ENCODE peak calls at places on chromosome 12, in four cellular contexts. One of them, this sample, is unnamed.

GRCh38 chr12:52903285-52903854 is 1.5 kb downstream of the KRT8 start:
- DNase-seq in K562: peak
- DNase-seq in H1: peak
- DNase-seq in GM12891: peak
- DNase-seq in this sample: peak

GRCh38 chr12:110846615-110847566 is at the start of gene CCDC63:
- DNase-seq in K562: peak
- DNase-seq in H1: peak
- DNase-seq in GM12891: peak
- DNase-seq in this sample: peak

GRCh38 chr12:108939594-108939993 is 59.7 kb downstream of the DAO start:
- DNase-seq in K562: peak
- DNase-seq in H1: no peak
- DNase-seq in GM12891: no peak
- DNase-seq in this sample: no peak

GRCh38 chr12:109518820-109519665 is 41.6 kb downstream of the UBE3B start:
- DNase-seq in K562: peak
- DNase-seq in H1: peak
- DNase-seq in GM12891: peak
- DNase-seq in this sample: no peak

GRCh38 chr12:6949063-6949594 is 2.0 kb upstream of the PTPN6 start:
- DNase-seq in K562: no peak
- DNase-seq in H1: no peak
- DNase-seq in GM12891: no peak
- DNase-seq in this sample: no peak

GRCh38 chr12:11822071-11822818 is 172.8 kb downstream of the ETV6 start:
- DNase-seq in K562: no peak
- DNase-seq in H1: no peak
- DNase-seq in GM12891: no peak
- DNase-seq in this sample: no peak

GRCh38 chr12:25723921-25724491 is 170.9 kb upstream of the LMNTD1 start:
- DNase-seq in K562: no peak
- DNase-seq in H1: no peak
- DNase-seq in GM12891: no peak
- DNase-seq in this sample: no peak

GRCh38 chr12:121579190-121579791 is 1.5 kb downstream of the KDM2B start:
- DNase-seq in K562: peak
- DNase-seq in H1: peak
- DNase-seq in GM12891: peak
- DNase-seq in this sample: peak

GRCh38 chr12:103677341-103677740 is 90.3 kb downstream of the STAB2 start:
- DNase-seq in K562: no peak
- DNase-seq in H1: no peak
- DNase-seq in GM12891: no peak
- DNase-seq in this sample: no peak

GRCh38 chr12:111354511-111354910 is 14.4 kb downstream of the PHETA1 start:
- DNase-seq in K562: no peak
- DNase-seq in H1: no peak
- DNase-seq in GM12891: no peak
- DNase-seq in this sample: no peak

GRCh38 chr12:112855375-112855774 is 51.4 kb upstream of the OAS1 start:
- DNase-seq in K562: no peak
- DNase-seq in H1: no peak
- DNase-seq in GM12891: no peak
- DNase-seq in this sample: no peak

GRCh38 chr12:9634177-9634803 is 26.6 kb upstream of the KLRB1 start:
- DNase-seq in K562: peak
- DNase-seq in H1: peak
- DNase-seq in GM12891: no peak
- DNase-seq in this sample: no peak

GRCh38 chr12:7646178-7646475 is 19.6 kb downstream of the APOBEC1 start:
- DNase-seq in K562: no peak
- DNase-seq in H1: no peak
- DNase-seq in GM12891: no peak
- DNase-seq in this sample: no peak

GRCh38 chr12:44502681-44503080 is 373.4 kb downstream of the NELL2 start:
- DNase-seq in K562: no peak
- DNase-seq in H1: no peak
- DNase-seq in GM12891: no peak
- DNase-seq in this sample: no peak

GRCh38 chr12:6771509-6772330 is 600 bp upstream of the LAG3 start:
- DNase-seq in K562: no peak
- DNase-seq in H1: no peak
- DNase-seq in GM12891: no peak
- DNase-seq in this sample: no peak

GRCh38 chr12:9951026-9951652 is 19.0 kb upstream of the CLEC2A start:
- DNase-seq in K562: no peak
- DNase-seq in H1: no peak
- DNase-seq in GM12891: no peak
- DNase-seq in this sample: no peak

GRCh38 chr12:131087991-131088700 is 134.4 kb downstream of the ADGRD1 start:
- DNase-seq in K562: no peak
- DNase-seq in H1: peak
- DNase-seq in GM12891: no peak
- DNase-seq in this sample: no peak

GRCh38 chr12:130075497-130076076 is 86.7 kb upstream of the FZD10 start:
- DNase-seq in K562: no peak
- DNase-seq in H1: no peak
- DNase-seq in GM12891: no peak
- DNase-seq in this sample: no peak

GRCh38 chr12:130074661-130075406 is 87.4 kb upstream of the FZD10 start:
- DNase-seq in K562: no peak
- DNase-seq in H1: no peak
- DNase-seq in GM12891: no peak
- DNase-seq in this sample: no peak

GRCh38 chr12:130076126-130076525 is 86.1 kb upstream of the FZD10 start:
- DNase-seq in K562: no peak
- DNase-seq in H1: no peak
- DNase-seq in GM12891: no peak
- DNase-seq in this sample: no peak

GRCh38 chr12:130078852-130079251 is 83.4 kb upstream of the FZD10 start:
- DNase-seq in K562: no peak
- DNase-seq in H1: no peak
- DNase-seq in GM12891: no peak
- DNase-seq in this sample: no peak

DNA sequence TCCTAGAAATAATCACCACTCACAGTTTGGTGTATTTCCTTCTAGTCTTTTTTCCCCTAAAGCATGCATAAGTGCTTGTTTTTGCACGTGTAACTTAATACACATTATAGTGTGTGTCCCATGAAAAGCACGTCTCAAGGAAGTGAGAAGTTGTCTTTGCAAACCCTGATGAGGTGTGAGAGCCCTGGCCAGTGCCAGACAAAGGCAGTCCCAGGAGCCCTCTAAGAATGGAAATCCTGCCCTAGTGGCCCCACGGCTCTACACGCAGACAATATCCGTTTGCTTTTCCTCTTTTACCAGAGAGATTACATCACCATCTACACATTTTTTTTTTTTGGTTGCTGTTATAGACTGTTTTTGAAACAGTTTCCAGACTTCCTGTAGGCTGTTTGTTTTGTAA is 85.5 kb upstream of the FZD10 start:
- DNase-seq in K562: no peak
- DNase-seq in H1: no peak
- DNase-seq in GM12891: no peak
- DNase-seq in this sample: no peak
- TF ChIP-seq TAF1 in K562: no peak
- TF ChIP-seq TAF1 in H1: no peak
- TF ChIP-seq TAF1 in GM12891: no peak
- TF ChIP-seq TAF1 in this sample: no peak

DNA sequence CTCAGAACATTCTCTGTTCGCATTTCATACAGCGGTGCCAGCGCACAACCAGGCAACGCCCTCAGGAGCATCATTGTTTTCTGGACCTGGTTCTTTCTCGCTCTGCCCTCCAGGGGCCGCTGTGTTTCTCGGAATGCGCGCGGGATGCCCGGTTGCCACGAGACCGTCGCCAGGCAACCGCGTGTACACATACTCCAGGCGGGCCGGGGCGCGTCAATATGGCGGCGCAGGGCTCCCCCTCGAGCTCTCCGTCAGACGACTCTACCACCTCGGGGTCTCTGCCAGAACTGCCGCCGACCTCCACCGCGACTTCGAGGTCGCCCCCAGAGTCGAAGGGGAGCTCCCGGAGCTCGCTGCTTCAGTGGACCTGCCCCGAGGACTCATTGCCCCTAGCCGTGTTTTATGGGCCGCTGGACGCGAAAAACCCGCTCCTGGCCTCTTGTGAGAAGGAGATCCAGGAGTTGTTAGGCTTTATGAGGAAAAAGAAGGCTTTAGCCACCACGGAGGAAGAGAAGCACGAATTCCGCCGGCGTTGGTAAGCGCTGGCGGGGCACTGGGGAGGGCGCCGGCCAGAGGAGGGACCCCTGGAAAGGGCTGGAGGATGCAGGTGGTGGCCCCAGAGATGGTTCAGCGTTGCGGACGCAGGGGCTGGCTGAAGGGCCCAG is at the start of gene CFAP54:
- DNase-seq in K562: peak
- DNase-seq in H1: peak
- DNase-seq in GM12891: peak
- DNase-seq in this sample: peak
- TF ChIP-seq POLR2A in K562: no peak
- TF ChIP-seq POLR2A in H1: no peak
- TF ChIP-seq POLR2A in GM12891: no peak
- TF ChIP-seq POLR2A in this sample: no peak

GRCh38 chr12:2016862-2017723 is 12.8 kb upstream of the DCP1B start:
- DNase-seq in K562: no peak
- DNase-seq in H1: no peak
- DNase-seq in GM12891: no peak
- DNase-seq in this sample: no peak

GRCh38 chr12:2011641-2012607 is 7.7 kb upstream of the DCP1B start:
- DNase-seq in K562: no peak
- DNase-seq in H1: no peak
- DNase-seq in GM12891: no peak
- DNase-seq in this sample: no peak

GRCh38 chr12:2013527-2014223 is 9.4 kb upstream of the DCP1B start:
- DNase-seq in K562: no peak
- DNase-seq in H1: no peak
- DNase-seq in GM12891: no peak
- DNase-seq in this sample: no peak

GRCh38 chr12:2009623-2010022 is 5.4 kb upstream of the DCP1B start:
- DNase-seq in K562: no peak
- DNase-seq in H1: no peak
- DNase-seq in GM12891: no peak
- DNase-seq in this sample: no peak

GRCh38 chr12:2013111-2013510 is 8.9 kb upstream of the DCP1B start:
- DNase-seq in K562: no peak
- DNase-seq in H1: no peak
- DNase-seq in GM12891: no peak
- DNase-seq in this sample: no peak
- TF ChIP-seq POLR2AphosphoS5 in K562: no peak
- TF ChIP-seq POLR2AphosphoS5 in H1: no peak
- TF ChIP-seq POLR2AphosphoS5 in GM12891: no peak
- TF ChIP-seq POLR2AphosphoS5 in this sample: no peak

GRCh38 chr12:15580431-15580830 is 208.8 kb downstream of the EPS8 start:
- DNase-seq in K562: no peak
- DNase-seq in H1: no peak
- DNase-seq in GM12891: no peak
- DNase-seq in this sample: no peak
- TF ChIP-seq TAF1 in K562: no peak
- TF ChIP-seq TAF1 in H1: no peak
- TF ChIP-seq TAF1 in GM12891: no peak
- TF ChIP-seq TAF1 in this sample: no peak

GRCh38 chr12:49967042-49967776 is 5.5 kb downstream of the AQP5 start:
- DNase-seq in K562: peak
- DNase-seq in H1: peak
- DNase-seq in GM12891: peak
- DNase-seq in this sample: peak
- TF ChIP-seq POLR2A in K562: no peak
- TF ChIP-seq POLR2A in H1: no peak
- TF ChIP-seq POLR2A in GM12891: no peak
- TF ChIP-seq POLR2A in this sample: no peak

GRCh38 chr12:95978774-95979173 is 17.4 kb downstream of the HAL start:
- DNase-seq in K562: peak
- DNase-seq in H1: no peak
- DNase-seq in GM12891: no peak
- DNase-seq in this sample: no peak
- TF ChIP-seq POLR2AphosphoS5 in K562: no peak
- TF ChIP-seq POLR2AphosphoS5 in H1: no peak
- TF ChIP-seq POLR2AphosphoS5 in GM12891: no peak
- TF ChIP-seq POLR2AphosphoS5 in this sample: no peak

DNA sequence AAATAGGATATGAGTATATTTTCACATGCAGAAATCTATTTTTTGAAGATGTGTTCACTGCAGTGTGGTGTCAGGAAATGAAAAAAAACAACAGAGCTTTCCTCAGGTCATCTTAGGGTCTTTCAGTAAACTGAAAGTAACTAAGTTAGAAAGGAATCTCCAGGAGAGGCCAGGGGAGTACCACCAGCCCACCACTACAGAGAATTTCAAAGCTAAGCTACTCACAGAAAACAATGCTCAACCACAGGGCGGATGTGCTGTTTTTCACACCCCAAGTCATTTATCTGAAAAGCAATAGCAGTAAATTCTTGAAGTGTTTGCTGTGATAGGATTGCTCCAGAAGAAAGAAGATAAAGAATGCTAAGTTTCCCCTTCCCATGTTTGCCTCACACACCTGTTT is 79.0 kb downstream of the IFNG start:
- DNase-seq in K562: no peak
- DNase-seq in H1: no peak
- DNase-seq in GM12891: no peak
- DNase-seq in this sample: no peak
- TF ChIP-seq TAF1 in K562: no peak
- TF ChIP-seq TAF1 in H1: no peak
- TF ChIP-seq TAF1 in GM12891: no peak
- TF ChIP-seq TAF1 in this sample: no peak

GRCh38 chr12:47080725-47081502 is 1.2 kb upstream of the AMIGO2 start:
- DNase-seq in K562: peak
- DNase-seq in H1: no peak
- DNase-seq in GM12891: no peak
- DNase-seq in this sample: no peak
- TF ChIP-seq POLR2A in K562: peak
- TF ChIP-seq POLR2A in H1: no peak
- TF ChIP-seq POLR2A in GM12891: no peak
- TF ChIP-seq POLR2A in this sample: no peak

DNA sequence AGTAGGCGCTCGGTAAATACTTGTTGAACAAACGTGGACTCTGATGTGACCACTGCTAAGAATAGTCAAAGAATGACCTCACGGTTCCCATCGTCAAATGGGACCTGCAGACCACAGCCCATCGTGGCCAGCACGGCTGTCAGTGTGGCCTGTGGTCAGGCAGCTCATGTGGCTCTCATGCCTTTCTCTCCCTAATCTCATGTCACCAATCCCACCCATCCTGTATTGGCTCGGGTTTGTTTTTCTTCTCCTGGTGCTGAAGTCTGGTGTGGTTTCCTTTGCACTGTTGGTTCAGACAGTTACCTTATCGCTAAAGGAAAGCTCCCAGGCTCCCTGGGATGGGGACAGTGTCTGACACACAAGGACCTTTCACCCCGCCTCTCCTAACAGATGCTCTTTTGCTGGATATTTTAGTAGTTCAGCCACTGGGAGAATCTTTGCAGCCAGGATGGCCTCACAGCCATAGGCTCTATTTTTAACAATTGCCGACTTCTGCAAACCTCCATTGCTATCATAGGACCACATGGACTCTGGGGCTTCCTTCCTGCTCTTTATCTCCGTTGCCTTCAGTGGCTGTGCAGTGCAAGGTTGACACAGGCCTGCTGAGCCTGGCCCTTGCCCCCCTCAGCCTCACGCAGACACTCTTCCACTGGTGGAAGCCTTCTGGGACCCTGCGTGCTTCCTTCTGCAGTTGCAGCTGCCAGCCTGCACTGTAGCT is 293.1 kb upstream of the FKBP4 start:
- DNase-seq in K562: peak
- DNase-seq in H1: no peak
- DNase-seq in GM12891: no peak
- DNase-seq in this sample: no peak
- TF ChIP-seq POLR2AphosphoS5 in K562: no peak
- TF ChIP-seq POLR2AphosphoS5 in H1: no peak
- TF ChIP-seq POLR2AphosphoS5 in GM12891: no peak
- TF ChIP-seq POLR2AphosphoS5 in this sample: no peak

This sample was measured in GM12892.